ENCODE peak calls at places on chromosomes 2 and 18, in seven cellular contexts. I, D, P, O, N, H and K are unnamed samples.

GRCh38 chr18:76491801-76492668 is 3.0 kb downstream of the ZNF516 start:
- DNase-seq in I (peak; percentile 33), D (no peak), P (peak; percentile 11), O (peak; percentile 21), N (peak; percentile 37), H (peak; percentile 27), K (peak; percentile 58)

GRCh38 chr2:55519908-55520885 is 679 bp downstream of the CFAP36 start:
- DNase-seq in I (peak; percentile 24), D (peak; percentile 14), P (peak; percentile 12), O (peak; percentile 23), N (peak; percentile 31), H (peak; percentile 25), K (no peak)

GRCh38 chr2:100945930-100946607 is 56.0 kb upstream of the RPL31 start:
- DNase-seq in I (no peak), D (no peak), P (no peak), O (no peak), N (no peak), H (no peak), K (no peak)

GRCh38 chr2:237604960-237605359 is 14.4 kb upstream of the RAB17 start:
- DNase-seq in I (no peak), D (no peak), P (no peak), O (peak; percentile 61), N (peak; percentile 49), H (peak; percentile 26), K (no peak)

GRCh38 chr2:214801068-214801467 is 8.4 kb downstream of the BARD1 start:
- DNase-seq in I (no peak), D (no peak), P (no peak), O (no peak), N (no peak), H (peak; percentile 16), K (no peak)

GRCh38 chr2:43812005-43812404 is 26.6 kb downstream of the ABCG5 start:
- DNase-seq in I (no peak), D (no peak), P (no peak), O (no peak), N (no peak), H (no peak), K (no peak)

GRCh38 chr2:191297031-191297430 is 51.8 kb downstream of the MYO1B start:
- DNase-seq in I (no peak), D (no peak), P (no peak), O (peak; percentile 42), N (no peak), H (peak; percentile 22), K (no peak)

GRCh38 chr2:229714736-229715541 is 584 bp upstream of the DNER start:
- DNase-seq in I (peak; percentile 87), D (no peak), P (peak; percentile 55), O (peak; percentile 75), N (peak; percentile 53), H (peak; percentile 55), K (peak; percentile 55)

GRCh38 chr18:39635192-39635591 is 2069.6 kb upstream of the CELF4 start:
- DNase-seq in I (no peak), D (no peak), P (no peak), O (no peak), N (no peak), H (no peak), K (no peak)

GRCh38 chr2:241947401-241947800 is 77.9 kb downstream of the RTP5 start:
- DNase-seq in I (no peak), D (no peak), P (no peak), O (no peak), N (no peak), H (no peak), K (no peak)

GRCh38 chr18:25147878-25148488 is 204.0 kb downstream of the ZNF521 start:
- DNase-seq in I (no peak), D (no peak), P (no peak), O (no peak), N (no peak), H (no peak), K (no peak)

GRCh38 chr2:175167076-175167791 is 769 bp downstream of the ATF2 start:
- DNase-seq in I (peak; percentile 46), D (no peak), P (no peak), O (peak; percentile 52), N (peak; percentile 41), H (no peak), K (peak; percentile 53)

GRCh38 chr2:216696751-216697560 is 1.6 kb upstream of the IGFBP5 start:
- DNase-seq in I (no peak), D (no peak), P (peak; percentile 29), O (peak; percentile 51), N (peak; percentile 60), H (peak; percentile 71), K (peak; percentile 65)

GRCh38 chr2:9714630-9715214 is 83.9 kb upstream of the YWHAQ start:
- DNase-seq in I (no peak), D (no peak), P (no peak), O (no peak), N (no peak), H (no peak), K (no peak)

GRCh38 chr2:98500561-98500960 is 55.9 kb downstream of the INPP4A start:
- DNase-seq in I (no peak), D (no peak), P (no peak), O (no peak), N (no peak), H (no peak), K (no peak)

GRCh38 chr18:75162467-75162866 is 46.5 kb downstream of the PTGR3 start:
- DNase-seq in I (no peak), D (no peak), P (peak; percentile 4), O (peak; percentile 53), N (peak; percentile 68), H (peak; percentile 71), K (no peak)

GRCh38 chr2:116674188-116674587 is 1140.3 kb upstream of the DDX18 start:
- DNase-seq in I (no peak), D (no peak), P (no peak), O (no peak), N (no peak), H (no peak), K (no peak)

GRCh38 chr2:19540739-19541503 is 182.5 kb upstream of the OSR1 start:
- DNase-seq in I (no peak), D (no peak), P (peak; percentile 78), O (peak; percentile 91), N (peak; percentile 93), H (peak; percentile 91), K (peak; percentile 22)

GRCh38 chr2:150371066-150371812 is 116.2 kb downstream of the RND3 start:
- DNase-seq in I (no peak), D (no peak), P (no peak), O (no peak), N (no peak), H (peak; percentile 7), K (no peak)

GRCh38 chr2:171893824-171894611 is at the start of gene SLC25A12:
- DNase-seq in I (peak; percentile 78), D (peak; percentile 38), P (peak; percentile 52), O (peak; percentile 82), N (peak; percentile 72), H (peak; percentile 73), K (peak; percentile 92)

GRCh38 chr2:219433666-219434467 is 776 bp upstream of the SPEG start:
- DNase-seq in I (peak; percentile 88), D (no peak), P (peak; percentile 45), O (peak; percentile 56), N (peak; percentile 61), H (peak; percentile 71), K (peak; percentile 68)

GRCh38 chr18:31217455-31217854 is 54.8 kb upstream of the DSC1 start:
- DNase-seq in I (no peak), D (no peak), P (peak; percentile 33), O (no peak), N (no peak), H (no peak), K (no peak)

GRCh38 chr2:41870948-41871522 is 176.8 kb upstream of the PKDCC start:
- DNase-seq in I (peak; percentile 66), D (no peak), P (peak; percentile 25), O (no peak), N (peak; percentile 40), H (no peak), K (peak; percentile 66)
- TF ChIP-seq CTCF in I (no peak), D (no peak), P (peak; percentile 71), O (peak; percentile 33), N (peak; percentile 60), H (no peak), K (peak; percentile 44)

GRCh38 chr2:1800716-1801388 is 56.5 kb upstream of the PXDN start:
- DNase-seq in I (no peak), D (no peak), P (no peak), O (no peak), N (no peak), H (no peak), K (no peak)

GRCh38 chr2:1798425-1799144 is 54.3 kb upstream of the PXDN start:
- DNase-seq in I (no peak), D (no peak), P (no peak), O (no peak), N (no peak), H (no peak), K (no peak)

GRCh38 chr2:1802046-1802445 is 57.7 kb upstream of the PXDN start:
- DNase-seq in I (no peak), D (no peak), P (no peak), O (no peak), N (no peak), H (no peak), K (no peak)

GRCh38 chr2:1799174-1799573 is 54.9 kb upstream of the PXDN start:
- DNase-seq in I (no peak), D (no peak), P (no peak), O (no peak), N (no peak), H (no peak), K (no peak)

GRCh38 chr2:1800306-1800705 is 56.0 kb upstream of the PXDN start:
- DNase-seq in I (no peak), D (no peak), P (no peak), O (no peak), N (no peak), H (no peak), K (no peak)
- TF ChIP-seq CTCF in I (no peak), D (no peak), P (no peak), O (no peak), N (no peak), H (no peak), K (no peak)

DNA sequence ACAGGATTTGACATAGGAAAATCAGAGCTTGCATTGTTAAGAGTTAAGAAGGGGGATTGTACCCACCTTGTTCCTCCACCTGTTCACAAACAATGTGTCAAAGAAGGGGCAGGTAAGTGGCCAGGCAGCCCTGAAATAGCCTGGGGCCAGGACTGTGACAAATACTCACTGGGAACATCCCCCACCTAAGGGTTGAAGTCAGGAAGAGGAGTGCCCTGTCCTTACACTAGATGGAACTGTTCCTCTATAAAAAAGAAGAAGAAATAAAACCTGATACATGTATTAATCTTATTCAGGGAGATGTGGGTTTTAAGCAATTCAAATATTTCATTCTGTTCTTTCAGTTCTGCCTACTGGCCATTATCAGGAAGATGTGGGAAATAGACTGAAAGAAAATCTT is 41.9 kb downstream of the TACR1 start:
- DNase-seq in I (no peak), D (no peak), P (no peak), O (no peak), N (no peak), H (no peak), K (no peak)
- TF ChIP-seq CTCF in I (no peak), D (no peak), P (peak; percentile 30), O (peak; percentile 9), N (peak; percentile 11), H (peak; percentile 24), K (peak; percentile 35)

DNA sequence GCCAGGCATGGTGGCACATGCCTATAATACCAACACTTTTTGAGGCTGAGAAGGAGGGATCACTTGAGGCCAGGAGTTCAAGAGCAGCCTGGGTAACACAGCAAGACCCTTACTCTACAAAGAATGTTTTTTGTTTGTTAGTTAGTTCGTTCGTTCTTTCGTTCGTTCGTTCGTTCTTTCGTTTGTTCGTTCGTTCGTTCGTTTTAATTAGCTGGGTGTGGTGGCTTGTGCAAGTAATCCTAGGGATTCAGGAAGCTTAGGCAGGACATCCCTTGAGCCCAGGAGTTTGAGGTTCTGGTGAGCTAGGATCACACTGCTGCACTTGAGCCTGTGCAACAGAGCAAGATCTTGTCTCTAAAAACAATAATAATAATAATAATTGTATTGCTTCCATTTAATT is 98.7 kb downstream of the MARCO start:
- DNase-seq in I (no peak), D (no peak), P (no peak), O (no peak), N (no peak), H (no peak), K (no peak)
- TF ChIP-seq CTCF in I (no peak), D (no peak), P (no peak), O (no peak), N (no peak), H (no peak), K (no peak)